ENCODE peak calls at places on chromosomes 11 and 22, in four cellular contexts. One of them, this sample, is unnamed.

GRCh38 chr11:4072668-4073285 is 21.8 kb upstream of the RRM1 start:
- DNase-seq in fibroblast of villous mesenchyme: peak
- DNase-seq in AG04450: peak
- DNase-seq in A673: peak
- DNase-seq in this sample: peak

GRCh38 chr22:49370841-49371301 is 456.8 kb downstream of the BRD1 start:
- DNase-seq in fibroblast of villous mesenchyme: no peak
- DNase-seq in A673: no peak
- DNase-seq in AG04450: no peak
- DNase-seq in this sample: no peak

GRCh38 chr11:125061237-125061636 is 1.9 kb upstream of the SLC37A2 start:
- DNase-seq in A673: no peak
- DNase-seq in AG04450: no peak
- DNase-seq in fibroblast of villous mesenchyme: no peak
- DNase-seq in this sample: no peak

GRCh38 chr11:113392522-113392921 is 4.9 kb downstream of the ANKK1 start:
- DNase-seq in AG04450: no peak
- DNase-seq in fibroblast of villous mesenchyme: no peak
- DNase-seq in A673: no peak
- DNase-seq in this sample: peak

GRCh38 chr11:47177229-47177845 is 658 bp upstream of the ARFGAP2 start:
- DNase-seq in fibroblast of villous mesenchyme: peak
- DNase-seq in A673: peak
- DNase-seq in AG04450: peak
- DNase-seq in this sample: peak

GRCh38 chr11:14075118-14075601 is 112.6 kb downstream of the SPON1 start:
- DNase-seq in fibroblast of villous mesenchyme: no peak
- DNase-seq in AG04450: no peak
- DNase-seq in A673: no peak
- DNase-seq in this sample: peak

GRCh38 chr11:30210357-30210756 is 20.5 kb upstream of the FSHB start:
- DNase-seq in AG04450: no peak
- DNase-seq in A673: no peak
- DNase-seq in fibroblast of villous mesenchyme: no peak
- DNase-seq in this sample: no peak

GRCh38 chr11:80727315-80727714 is 1286.5 kb upstream of the TENM4 start:
- DNase-seq in A673: peak
- DNase-seq in fibroblast of villous mesenchyme: peak
- DNase-seq in AG04450: no peak
- DNase-seq in this sample: peak

GRCh38 chr22:26672060-26672471 is 14.7 kb downstream of the MIAT start:
- DNase-seq in AG04450: no peak
- DNase-seq in A673: no peak
- DNase-seq in fibroblast of villous mesenchyme: no peak
- DNase-seq in this sample: no peak

GRCh38 chr11:20966489-20966888 is 297.1 kb downstream of the NELL1 start:
- DNase-seq in A673: no peak
- DNase-seq in AG04450: no peak
- DNase-seq in fibroblast of villous mesenchyme: no peak
- DNase-seq in this sample: no peak

GRCh38 chr11:23502389-23502788 is 642.1 kb upstream of the CCDC179 start:
- DNase-seq in fibroblast of villous mesenchyme: no peak
- DNase-seq in AG04450: no peak
- DNase-seq in A673: no peak
- DNase-seq in this sample: no peak

GRCh38 chr11:17807034-17807433 is 72.5 kb downstream of the KCNC1 start:
- DNase-seq in A673: no peak
- DNase-seq in AG04450: no peak
- DNase-seq in fibroblast of villous mesenchyme: no peak
- DNase-seq in this sample: no peak

GRCh38 chr11:102138677-102139076 is 28.4 kb downstream of the YAP1 start:
- DNase-seq in AG04450: peak
- DNase-seq in A673: peak
- DNase-seq in fibroblast of villous mesenchyme: peak
- DNase-seq in this sample: peak

GRCh38 chr11:15819679-15820286 is 536.6 kb downstream of the SOX6 start:
- DNase-seq in fibroblast of villous mesenchyme: peak
- DNase-seq in AG04450: no peak
- DNase-seq in A673: peak
- DNase-seq in this sample: peak

GRCh38 chr22:44426981-44427380 is 71.1 kb downstream of the RTL6 start:
- DNase-seq in fibroblast of villous mesenchyme: no peak
- DNase-seq in A673: no peak
- DNase-seq in AG04450: no peak
- DNase-seq in this sample: no peak

GRCh38 chr11:16739326-16739875 is 954 bp downstream of the C11orf58 start:
- DNase-seq in AG04450: no peak
- DNase-seq in A673: no peak
- DNase-seq in fibroblast of villous mesenchyme: peak
- DNase-seq in this sample: no peak

GRCh38 chr11:134535029-134536025 is 123.3 kb upstream of the B3GAT1 start:
- DNase-seq in fibroblast of villous mesenchyme: no peak
- DNase-seq in A673: no peak
- DNase-seq in AG04450: no peak
- DNase-seq in this sample: no peak

GRCh38 chr22:26364066-26365015 is 64.7 kb upstream of the ASPHD2 start:
- DNase-seq in A673: peak
- DNase-seq in fibroblast of villous mesenchyme: peak
- DNase-seq in AG04450: peak
- DNase-seq in this sample: peak

GRCh38 chr11:73761403-73761945 is 600 bp upstream of the RAB6A start:
- DNase-seq in A673: no peak
- DNase-seq in AG04450: no peak
- DNase-seq in fibroblast of villous mesenchyme: no peak
- DNase-seq in this sample: no peak

GRCh38 chr11:71118671-71119250 is 133.6 kb downstream of the SHANK2 start:
- DNase-seq in fibroblast of villous mesenchyme: no peak
- DNase-seq in AG04450: no peak
- DNase-seq in A673: no peak
- DNase-seq in this sample: no peak

GRCh38 chr11:17786824-17787525 is 52.4 kb downstream of the KCNC1 start:
- DNase-seq in fibroblast of villous mesenchyme: peak
- DNase-seq in A673: no peak
- DNase-seq in AG04450: peak
- DNase-seq in this sample: peak

GRCh38 chr11:102933627-102934026 is 21.9 kb downstream of the MMP13 start:
- DNase-seq in A673: no peak
- DNase-seq in fibroblast of villous mesenchyme: no peak
- DNase-seq in AG04450: no peak
- DNase-seq in this sample: no peak

GRCh38 chr22:29801153-29801552 is 34.0 kb downstream of the UQCR10 start:
- DNase-seq in AG04450: no peak
- DNase-seq in fibroblast of villous mesenchyme: no peak
- DNase-seq in A673: no peak
- DNase-seq in this sample: no peak

GRCh38 chr11:1109918-1110705 is 35.4 kb downstream of the MUC2 start:
- DNase-seq in AG04450: no peak
- DNase-seq in fibroblast of villous mesenchyme: no peak
- DNase-seq in A673: no peak
- DNase-seq in this sample: no peak

GRCh38 chr11:63887600-63887999 is 29.4 kb downstream of the RCOR2 start:
- DNase-seq in fibroblast of villous mesenchyme: no peak
- DNase-seq in A673: no peak
- DNase-seq in AG04450: no peak
- DNase-seq in this sample: no peak

GRCh38 chr11:117045196-117045595 is 53.0 kb downstream of the SIK3 start:
- DNase-seq in A673: peak
- DNase-seq in AG04450: peak
- DNase-seq in fibroblast of villous mesenchyme: peak
- DNase-seq in this sample: peak
- H3K4me3 ChIP-seq in A673: no peak
- H3K4me3 ChIP-seq in AG04450: no peak
- H3K4me3 ChIP-seq in fibroblast of villous mesenchyme: no peak
- H3K4me3 ChIP-seq in this sample: no peak

GRCh38 chr11:88523362-88524028 is 186.0 kb upstream of the CTSC start:
- DNase-seq in A673: no peak
- DNase-seq in fibroblast of villous mesenchyme: peak
- DNase-seq in AG04450: no peak
- DNase-seq in this sample: peak
- TF ChIP-seq CTCF in A673: no peak
- TF ChIP-seq CTCF in fibroblast of villous mesenchyme: no peak
- TF ChIP-seq CTCF in AG04450: no peak
- TF ChIP-seq CTCF in this sample: no peak

DNA sequence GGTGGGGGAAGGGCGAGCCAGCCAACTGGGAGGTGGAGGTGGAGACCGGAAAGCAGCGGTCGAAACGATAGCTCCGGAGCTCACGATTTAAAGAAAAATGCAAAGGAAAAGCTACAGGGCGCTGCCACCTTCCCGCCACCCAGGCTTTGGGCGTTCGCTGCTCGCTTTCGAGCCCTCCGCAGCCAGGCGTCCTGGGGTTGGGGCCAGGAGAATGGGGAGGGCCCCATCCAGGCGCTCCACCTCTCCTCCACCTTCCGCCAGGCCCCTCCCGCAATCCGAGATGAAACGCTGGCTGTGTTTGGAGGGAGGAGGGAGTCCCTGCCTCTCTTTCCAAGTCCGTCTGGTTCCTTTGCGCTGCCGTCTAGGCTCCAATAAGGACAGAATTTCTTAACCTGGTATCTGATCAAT is 452 bp upstream of the ABTB2 start:
- DNase-seq in A673: peak
- DNase-seq in fibroblast of villous mesenchyme: peak
- DNase-seq in AG04450: no peak
- DNase-seq in this sample: peak
- H3K4me3 ChIP-seq in A673: peak
- H3K4me3 ChIP-seq in fibroblast of villous mesenchyme: peak
- H3K4me3 ChIP-seq in AG04450: peak
- H3K4me3 ChIP-seq in this sample: peak

DNA sequence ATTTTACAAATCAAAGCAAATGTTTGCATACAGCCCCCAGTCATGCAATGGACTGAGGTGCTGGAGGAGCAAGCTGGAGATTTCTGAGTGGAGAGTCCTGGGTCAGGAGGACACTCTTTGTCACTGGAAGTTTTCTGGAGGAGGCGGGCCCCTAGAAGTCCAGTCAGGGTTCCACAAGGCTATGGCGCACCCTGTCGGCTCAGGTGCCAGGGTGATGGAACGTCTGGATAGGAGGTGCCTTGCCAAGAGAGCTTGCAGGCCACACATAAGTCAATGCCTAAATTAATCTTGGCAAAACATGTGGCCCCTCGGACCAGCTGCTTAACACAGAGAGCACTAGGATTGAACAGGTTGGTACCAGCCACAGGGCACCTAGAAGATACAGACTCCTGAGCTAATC is 174.7 kb upstream of the CADM1 start:
- DNase-seq in A673: no peak
- DNase-seq in fibroblast of villous mesenchyme: no peak
- DNase-seq in AG04450: no peak
- DNase-seq in this sample: no peak
- TF ChIP-seq CTCF in A673: no peak
- TF ChIP-seq CTCF in fibroblast of villous mesenchyme: no peak
- TF ChIP-seq CTCF in AG04450: no peak
- TF ChIP-seq CTCF in this sample: no peak

GRCh38 chr11:130449996-130450419 is 1.6 kb downstream of the ADAMTS15 start:
- DNase-seq in A673: no peak
- DNase-seq in AG04450: no peak
- DNase-seq in fibroblast of villous mesenchyme: peak
- DNase-seq in this sample: peak
- H3K4me3 ChIP-seq in A673: no peak
- H3K4me3 ChIP-seq in AG04450: peak
- H3K4me3 ChIP-seq in fibroblast of villous mesenchyme: peak
- H3K4me3 ChIP-seq in this sample: peak

GRCh38 chr11:93285430-93285829 is 45.1 kb upstream of the DEUP1 start:
- DNase-seq in A673: no peak
- DNase-seq in AG04450: no peak
- DNase-seq in fibroblast of villous mesenchyme: no peak
- DNase-seq in this sample: no peak

GRCh38 chr11:93290061-93290460 is 40.5 kb upstream of the DEUP1 start:
- DNase-seq in fibroblast of villous mesenchyme: peak
- DNase-seq in A673: no peak
- DNase-seq in AG04450: no peak
- DNase-seq in this sample: peak

GRCh38 chr11:93288767-93289166 is 41.8 kb upstream of the DEUP1 start:
- DNase-seq in AG04450: no peak
- DNase-seq in A673: no peak
- DNase-seq in fibroblast of villous mesenchyme: no peak
- DNase-seq in this sample: no peak

GRCh38 chr11:93287434-93287833 is 43.1 kb upstream of the DEUP1 start:
- DNase-seq in fibroblast of villous mesenchyme: no peak
- DNase-seq in AG04450: no peak
- DNase-seq in A673: no peak
- DNase-seq in this sample: no peak

GRCh38 chr11:93288079-93288478 is 42.5 kb upstream of the DEUP1 start:
- DNase-seq in fibroblast of villous mesenchyme: no peak
- DNase-seq in A673: no peak
- DNase-seq in AG04450: no peak
- DNase-seq in this sample: no peak
- TF ChIP-seq CTCF in fibroblast of villous mesenchyme: no peak
- TF ChIP-seq CTCF in A673: no peak
- TF ChIP-seq CTCF in AG04450: no peak
- TF ChIP-seq CTCF in this sample: no peak

GRCh38 chr11:111601979-111602864 is at the start of gene SIK2:
- DNase-seq in fibroblast of villous mesenchyme: peak
- DNase-seq in AG04450: peak
- DNase-seq in A673: peak
- DNase-seq in this sample: peak

GRCh38 chr11:111605681-111606080 is 3.4 kb downstream of the SIK2 start:
- DNase-seq in AG04450: no peak
- DNase-seq in fibroblast of villous mesenchyme: no peak
- DNase-seq in A673: no peak
- DNase-seq in this sample: no peak

GRCh38 chr11:111603633-111604130 is 1.4 kb downstream of the SIK2 start:
- DNase-seq in A673: no peak
- DNase-seq in fibroblast of villous mesenchyme: no peak
- DNase-seq in AG04450: no peak
- DNase-seq in this sample: peak

GRCh38 chr11:111602865-111603632 is 800 bp downstream of the SIK2 start:
- DNase-seq in AG04450: no peak
- DNase-seq in fibroblast of villous mesenchyme: peak
- DNase-seq in A673: peak
- DNase-seq in this sample: peak

DNA sequence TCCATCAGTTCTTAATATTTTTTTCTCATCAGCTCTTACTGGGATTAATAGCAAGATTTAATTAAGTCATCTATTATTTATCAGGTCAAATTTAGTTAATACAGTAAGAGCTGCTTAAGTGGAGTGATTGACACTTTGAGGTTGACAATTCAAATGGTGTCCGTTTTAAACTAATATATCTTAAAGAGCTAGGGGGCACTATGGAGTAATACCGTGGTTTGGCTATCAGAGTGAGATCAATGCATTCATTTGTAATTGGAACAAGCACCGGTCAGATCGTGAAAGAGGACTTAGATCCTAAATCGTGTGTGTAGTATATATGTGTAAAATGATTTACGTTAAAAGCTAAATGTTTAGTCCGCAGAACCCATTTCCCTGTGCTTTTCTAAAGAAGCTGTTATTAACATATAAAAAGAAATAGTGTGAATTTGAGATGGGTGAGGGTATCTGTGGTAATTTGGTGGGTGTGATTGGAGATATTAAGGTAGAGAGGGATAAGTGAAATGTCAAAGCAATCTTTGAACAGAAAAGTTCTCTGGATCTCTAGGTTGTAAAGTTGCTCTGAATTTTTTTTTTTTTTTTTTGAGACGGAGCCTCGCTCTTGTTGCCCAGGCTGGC is 2.3 kb downstream of the SIK2 start:
- DNase-seq in A673: peak
- DNase-seq in AG04450: no peak
- DNase-seq in fibroblast of villous mesenchyme: peak
- DNase-seq in this sample: peak
- H3K4me3 ChIP-seq in A673: peak
- H3K4me3 ChIP-seq in AG04450: peak
- H3K4me3 ChIP-seq in fibroblast of villous mesenchyme: peak
- H3K4me3 ChIP-seq in this sample: peak